ENCODE peak calls at places on chromosomes 13 and 19, in four cellular contexts. P, A, X and K are unnamed samples.

GRCh38 chr19:49973987-49974386 is 13.0 kb upstream of the SIGLEC11 start:
- DNase-seq in X (peak; percentile 64), P (no peak), A (no peak), K (no peak)

GRCh38 chr19:58562126-58563033 is 4.0 kb upstream of the UBE2M start:
- DNase-seq in P (peak; percentile 76), A (peak; percentile 76), X (peak; percentile 66), K (peak; percentile 89)

GRCh38 chr19:12801466-12802266 is at the start of the genes PRDX2 and THSD8:
- DNase-seq in P (peak; percentile 95), X (peak; percentile 87), A (peak; percentile 88), K (peak; percentile 94)

GRCh38 chr13:113552786-113553540 is 31.6 kb upstream of the TFDP1 start:
- DNase-seq in A (no peak), P (peak; percentile 68), X (peak; percentile 22), K (peak; percentile 83)

GRCh38 chr13:59963827-59964226 is 199.9 kb downstream of the DIAPH3 start:
- DNase-seq in A (no peak), X (no peak), P (no peak), K (no peak)

GRCh38 chr13:31943591-31943990 is 88.0 kb upstream of the FRY start:
- DNase-seq in P (no peak), X (no peak), A (no peak), K (no peak)

GRCh38 chr19:15293751-15294505 is 38.4 kb downstream of the BRD4 start:
- DNase-seq in A (no peak), P (no peak), X (no peak), K (peak; percentile 29)

GRCh38 chr19:52554216-52554971 is 15.7 kb upstream of the ZNF701 start:
- DNase-seq in A (no peak), P (no peak), X (no peak), K (no peak)

GRCh38 chr19:1986357-1987162 is 29.0 kb downstream of the BTBD2 start:
- DNase-seq in A (no peak), P (no peak), X (no peak), K (no peak)

GRCh38 chr19:13461536-13461935 is 44.7 kb downstream of the CACNA1A start:
- DNase-seq in X (no peak), A (no peak), P (no peak), K (no peak)

DNA sequence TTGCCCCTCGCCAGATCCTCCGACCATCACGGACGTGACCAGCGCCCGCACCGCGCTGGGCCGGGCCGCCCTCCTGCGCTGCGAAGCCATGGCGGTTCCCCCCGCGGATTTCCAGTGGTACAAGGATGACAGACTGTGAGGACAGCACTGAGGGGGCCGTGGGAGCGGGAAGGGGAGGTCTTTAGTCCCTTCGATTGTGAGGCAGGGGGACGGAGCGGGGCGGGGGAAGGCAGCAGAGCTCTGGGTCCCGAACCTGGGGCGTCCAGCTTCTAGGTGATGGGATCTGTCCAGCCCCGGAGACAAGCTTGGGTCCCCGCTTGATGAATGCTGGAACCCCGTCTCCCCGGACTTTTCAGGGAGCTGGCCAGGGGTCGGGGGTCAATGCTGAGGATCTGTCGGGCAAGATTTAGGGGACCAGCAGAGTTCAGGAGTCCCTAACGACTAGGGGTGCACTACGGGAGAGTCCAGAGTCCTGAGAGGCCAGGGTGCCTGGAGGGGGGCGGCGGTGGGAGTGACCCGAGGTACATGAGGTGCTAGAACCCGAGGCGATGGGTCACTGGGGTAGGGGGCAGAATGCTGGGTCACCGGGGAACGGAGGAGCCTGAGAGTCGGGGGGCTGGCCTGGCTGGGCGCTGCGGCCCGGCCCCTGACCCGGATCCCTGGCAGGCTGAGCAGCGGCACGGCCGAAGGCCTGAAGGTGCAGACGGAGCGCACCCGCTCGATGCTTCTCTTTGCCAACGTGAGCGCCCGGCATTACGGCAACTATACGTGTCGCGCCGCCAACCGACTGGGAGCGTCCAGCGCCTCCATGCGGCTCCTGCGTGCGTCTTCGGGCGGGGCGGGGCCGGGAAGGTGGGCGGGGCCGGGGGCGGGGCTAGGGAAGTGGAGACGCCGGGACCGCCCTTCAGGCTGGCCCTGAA is 14.6 kb downstream of the VSIG10L start:
- DNase-seq in P (no peak), A (no peak), X (peak; percentile 73), K (peak; percentile 71)
- TF ChIP-seq CTCF in P (no peak), A (no peak), X (peak; percentile 17), K (no peak)

GRCh38 chr19:45467115-45467455 is 711 bp upstream of the FOSB start:
- DNase-seq in A (no peak), P (no peak), X (no peak), K (no peak)
- TF ChIP-seq CTCF in A (no peak), P (no peak), X (no peak), K (no peak)

GRCh38 chr13:44574466-44574855 is 1.7 kb downstream of the TSC22D1 start:
- DNase-seq in A (no peak), X (no peak), P (no peak), K (no peak)
- TF ChIP-seq CTCF in A (no peak), X (no peak), P (no peak), K (no peak)

DNA sequence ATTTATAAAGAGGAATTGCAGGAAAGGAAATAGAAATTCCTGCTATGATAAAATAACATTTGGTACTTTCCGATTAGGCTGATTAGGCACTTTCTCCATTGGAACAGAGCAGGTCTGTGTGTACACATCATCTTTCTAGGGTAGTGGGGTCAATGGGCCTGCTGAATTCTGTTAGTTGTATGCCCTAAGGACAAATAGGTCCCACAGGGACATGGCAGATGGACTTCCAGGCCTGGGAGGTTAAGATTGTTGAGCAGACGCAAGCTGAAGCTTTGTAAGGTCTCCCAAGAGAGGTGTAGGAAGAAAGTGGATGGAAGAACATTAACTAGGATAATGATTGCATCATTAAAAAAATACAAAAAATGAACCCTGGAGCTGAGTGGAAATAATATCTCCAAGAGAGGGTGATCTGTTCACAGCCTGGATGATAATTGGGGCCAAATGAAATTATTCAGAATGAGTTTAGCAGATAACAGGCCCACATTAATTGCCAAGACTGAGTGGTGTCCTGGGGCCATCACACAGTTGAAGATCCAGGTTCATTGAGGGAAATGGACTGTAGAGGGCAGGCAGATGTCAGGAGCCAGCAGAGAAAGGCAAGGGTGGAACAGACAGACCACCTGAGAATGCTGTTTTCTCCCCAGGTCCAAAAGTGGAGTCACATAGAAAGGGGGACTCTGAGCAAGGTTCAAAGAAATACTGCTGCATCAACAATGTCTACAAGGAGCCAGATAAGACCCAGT is 215.1 kb downstream of the DNAJC15 start:
- DNase-seq in A (no peak), P (no peak), X (no peak), K (no peak)
- TF ChIP-seq CTCF in A (no peak), P (no peak), X (no peak), K (no peak)

GRCh38 chr19:4523306-4524110 is 5.2 kb upstream of the PLIN4 start:
- DNase-seq in P (no peak), X (peak; percentile 76), A (no peak), K (peak; percentile 88)
- TF ChIP-seq CTCF in P (no peak), X (peak; percentile 68), A (no peak), K (peak; percentile 22)